ENCODE peak calls at places on chromosomes 12 and 14, in nine cellular contexts. Q is A549; E is tibial artery; C is pancreas; R is upper lobe of right lung; Z is fibroblast of lung; K is CD8-positive, alpha-beta memory T cell; M is tibial nerve; B is CD8-positive, alpha-beta T cell. D is an unnamed sample. For H3K4me1, the result is how much of the 10 kb centered on the place peaks cover.

GRCh38 chr14:71261206-71261605 is 353.9 kb downstream of the PCNX1 start:
- DNase-seq in C (no peak), E (no peak), R (no peak), M (no peak), Z (no peak), B (no peak), K (no peak), Q (no peak), D (no peak)

GRCh38 chr12:1533205-1533601 is 61.2 kb downstream of the FBXL14 start:
- DNase-seq in M (no peak), Q (no peak), K (no peak), Z (no peak), E (no peak), R (no peak), C (no peak), B (no peak), D (no peak)

GRCh38 chr12:53703746-53704145 is 23.5 kb downstream of the CALCOCO1 start:
- DNase-seq in R (no peak), E (no peak), B (no peak), K (no peak), M (no peak), Z (no peak), C (no peak), Q (no peak), D (no peak)

GRCh38 chr12:28626504-28626903 is 436.2 kb downstream of the CCDC91 start:
- DNase-seq in M (no peak), R (no peak), Z (no peak), Q (no peak), E (no peak), C (no peak), K (no peak), B (no peak), D (no peak)

GRCh38 chr12:1691123-1692007 is 495 bp downstream of the ADIPOR2 start:
- DNase-seq in Q (no peak), E (peak), C (peak), Z (no peak), M (peak), R (peak), K (peak), B (peak), D (no peak)

GRCh38 chr12:104358353-104359003 is 54.9 kb downstream of the EID3 start:
- DNase-seq in Z (peak), E (peak), K (peak), C (peak), B (peak), R (peak), Q (peak), M (peak), D (peak)

GRCh38 chr14:64717870-64718269 is 13.6 kb downstream of the PLEKHG3 start:
- DNase-seq in K (no peak), Z (no peak), R (no peak), E (peak), M (no peak), B (no peak), C (no peak), Q (peak), D (peak)

GRCh38 chr12:123483602-123484273 is 25.8 kb downstream of the SNRNP35 start:
- DNase-seq in E (no peak), B (no peak), Z (no peak), M (no peak), R (no peak), K (no peak), C (no peak), Q (no peak), D (no peak)

GRCh38 chr12:14366211-14366762 is 805 bp downstream of the ATF7IP start:
- DNase-seq in Q (peak), E (no peak), R (no peak), K (no peak), C (no peak), M (no peak), Z (no peak), B (no peak), D (no peak)

GRCh38 chr14:71050227-71050823 is 143.1 kb downstream of the PCNX1 start:
- DNase-seq in Q (peak), M (no peak), Z (peak), B (no peak), K (no peak), E (no peak), C (no peak), R (no peak), D (no peak)

GRCh38 chr14:42322486-42323284 is 716.0 kb downstream of the LRFN5 start:
- DNase-seq in B (no peak), M (no peak), R (no peak), K (no peak), Z (no peak), Q (no peak), C (no peak), E (no peak), D (no peak)

GRCh38 chr12:60874091-60874490 is 1278.3 kb downstream of the SLC16A7 start:
- DNase-seq in Z (no peak), B (no peak), Q (no peak), C (no peak), K (no peak), M (no peak), E (no peak), R (no peak), D (no peak)
- H3K4me1 ChIP-seq in Z (under half), B (under half), Q (under half), C (under half), K (under half), M (under half), E (under half), R (under half), D (under half)

GRCh38 chr12:51214895-51215294 is 3.0 kb downstream of the POU6F1 start:
- DNase-seq in C (no peak), E (no peak), M (no peak), Z (no peak), K (no peak), B (no peak), R (peak), Q (no peak), D (no peak)
- H3K4me1 ChIP-seq in C (under half), E (under half), M (under half), Z (under half), K (under half), B (under half), R (under half), Q (under half), D (under half)

DNA sequence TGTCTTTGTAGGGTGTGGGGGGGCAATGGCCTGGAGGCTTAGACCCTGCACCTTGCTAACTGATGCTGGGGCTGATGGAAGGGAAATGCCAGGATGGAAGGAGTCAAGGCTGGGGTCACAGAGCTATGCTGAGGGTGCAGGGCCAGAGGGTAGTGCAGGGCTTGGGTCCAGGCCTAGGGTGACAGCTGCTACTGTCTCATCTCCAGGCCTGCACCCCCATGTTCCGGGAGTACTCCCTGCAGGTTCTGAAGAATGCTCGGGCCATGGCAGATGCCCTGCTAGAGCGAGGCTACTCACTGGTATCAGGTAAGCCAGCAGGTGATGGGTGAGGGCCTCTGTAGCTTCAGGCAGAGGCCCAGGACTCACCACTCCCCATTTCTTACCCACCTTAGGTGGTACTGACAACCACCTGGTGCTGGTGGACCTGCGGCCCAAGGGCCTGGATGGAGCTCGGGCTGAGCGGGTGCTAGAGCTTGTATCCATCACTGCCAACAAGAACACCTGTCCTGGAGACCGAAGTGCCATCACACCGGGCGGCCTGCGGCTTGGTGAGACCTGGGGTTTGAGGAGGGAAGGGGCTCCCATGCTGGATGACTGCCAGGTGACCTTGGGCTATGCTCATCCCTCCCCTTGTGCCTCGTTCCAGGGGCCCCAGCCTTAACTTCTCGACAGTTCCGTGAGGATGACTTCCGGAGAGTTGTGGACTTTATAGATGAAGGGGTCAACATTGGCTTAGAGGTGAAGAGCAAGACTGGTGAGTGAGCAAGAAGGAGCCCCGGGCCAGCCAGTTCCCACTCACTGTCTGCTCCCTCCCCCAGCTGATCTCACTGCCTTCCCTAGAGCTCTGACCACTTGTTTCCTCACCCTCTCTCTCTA is 4.1 kb downstream of the SHMT2 start:
- DNase-seq in Z (peak), K (no peak), M (no peak), Q (no peak), B (no peak), E (no peak), C (no peak), R (no peak), D (peak)
- H3K4me1 ChIP-seq in Z (under half), K (under half), M (under half), Q (under half), B (under half), E (under half), C (under half), R (under half), D (under half)

DNA sequence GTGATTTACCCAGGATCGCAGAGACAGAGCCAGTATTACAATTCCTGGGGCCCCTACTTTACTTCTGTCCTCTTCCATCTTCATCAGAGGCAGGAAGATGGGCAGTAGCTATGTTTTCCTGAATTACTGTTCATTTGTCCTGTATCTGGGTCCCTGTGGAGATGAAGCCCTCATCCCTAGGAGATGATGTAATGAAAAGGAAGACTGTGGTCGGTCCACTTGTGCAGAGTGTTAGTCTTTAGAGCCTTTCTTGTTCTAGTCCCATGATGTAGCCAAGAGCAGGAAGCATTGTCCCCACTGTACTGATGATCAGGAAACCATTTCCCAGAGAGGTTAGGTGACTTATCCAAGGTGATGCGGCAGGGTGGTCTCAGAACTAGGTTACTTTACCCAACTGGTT is 2.6 kb downstream of the CD9 start:
- DNase-seq in Z (no peak), Q (no peak), M (no peak), C (no peak), R (no peak), E (no peak), B (no peak), K (no peak), D (no peak)
- H3K4me1 ChIP-seq in Z (under half), Q (under half), M (half or more), C (under half), R (half or more), E (under half), B (under half), K (under half), D (under half)

DNA sequence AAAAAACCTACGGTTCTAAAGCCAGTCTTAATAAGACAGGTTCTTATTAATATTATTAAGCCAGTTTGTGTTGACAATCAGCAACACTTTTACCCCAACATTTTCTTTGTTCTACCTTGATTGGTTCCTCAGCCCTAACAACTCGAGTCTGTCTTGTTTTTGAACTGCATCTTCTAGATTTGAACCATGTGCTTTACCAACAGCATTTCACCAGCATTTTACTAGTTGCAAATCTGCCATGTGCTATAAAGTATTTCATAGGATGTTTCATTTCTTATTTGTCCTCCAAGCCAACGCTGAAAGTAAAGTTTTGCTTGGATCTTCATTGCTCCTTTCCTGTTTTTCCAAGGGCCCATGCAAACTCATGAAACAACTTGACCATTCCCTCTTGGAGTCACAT is 133.4 kb downstream of the ST8SIA1 start:
- DNase-seq in K (no peak), B (no peak), M (no peak), C (no peak), R (no peak), Q (no peak), Z (no peak), E (no peak), D (no peak)
- H3K4me1 ChIP-seq in K (under half), B (under half), M (under half), C (under half), R (under half), Q (under half), Z (under half), E (under half), D (under half)

GRCh38 chr14:92755495-92755894 is 7.1 kb upstream of the LGMN start:
- DNase-seq in K (no peak), M (no peak), R (no peak), Z (peak), C (no peak), Q (no peak), B (no peak), E (no peak), D (no peak)
- H3K4me1 ChIP-seq in K (under half), M (under half), R (under half), Z (under half), C (under half), Q (under half), B (under half), E (under half), D (under half)

GRCh38 chr12:51910168-51910567 is 2.9 kb downstream of the ACVRL1 start:
- DNase-seq in K (no peak), R (peak), C (peak), E (no peak), Q (no peak), Z (no peak), B (no peak), M (no peak), D (no peak)
- H3K4me1 ChIP-seq in K (under half), R (half or more), C (under half), E (under half), Q (under half), Z (under half), B (under half), M (under half), D (under half)

GRCh38 chr14:98959410-98959809 is 312.6 kb downstream of the BCL11B start:
- DNase-seq in Q (no peak), C (no peak), M (no peak), K (no peak), Z (no peak), R (no peak), E (no peak), B (no peak), D (peak)
- H3K4me1 ChIP-seq in Q (under half), C (under half), M (under half), K (under half), Z (under half), R (under half), E (under half), B (under half), D (under half)

D was measured in endodermal cell.